ENCODE peak calls at places on chromosome 13, in ten cellular contexts. Z is mammary epithelial cell; R is uterus; Q is CD8-positive, alpha-beta memory T cell; Y is naive thymus-derived CD4-positive, alpha-beta T cell; I is body of pancreas; K is endothelial cell of umbilical vein; U is heart right ventricle; S is lower lobe of right lung; G is CD4-positive, alpha-beta memory T cell. H is an unnamed sample. For H3K4me1, the result is how much of the 10 kb centered on the place peaks cover.

GRCh38 chr13:77207943-77208342 is 119.0 kb downstream of the MYCBP2 start:
- DNase-seq in Z (peak), R (no peak), Q (no peak), Y (no peak), I (no peak), K (peak), U (no peak), S (no peak), G (no peak), H (no peak)

GRCh38 chr13:41802684-41803554 is 158.0 kb downstream of the VWA8 start:
- DNase-seq in Z (peak), R (no peak), Q (no peak), Y (no peak), I (no peak), K (no peak), U (no peak), S (no peak), G (no peak), H (no peak)

GRCh38 chr13:93721483-93721882 is 494.9 kb downstream of the GPC6 start:
- DNase-seq in Z (no peak), R (no peak), Q (no peak), Y (no peak), I (no peak), K (no peak), U (no peak), S (no peak), G (no peak), H (no peak)

GRCh38 chr13:108961542-108962125 is 332.2 kb downstream of the MYO16 start:
- DNase-seq in Z (peak), R (no peak), Q (no peak), Y (no peak), I (no peak), K (peak), U (no peak), S (no peak), G (peak), H (no peak)

GRCh38 chr13:24251525-24251924 is 57.9 kb upstream of the C1QTNF9 start:
- DNase-seq in Z (no peak), R (no peak), Q (peak), Y (peak), I (no peak), K (no peak), U (no peak), S (no peak), G (peak), H (no peak)

GRCh38 chr13:73998631-73999030 is 135.6 kb downstream of the KLF12 start:
- DNase-seq in Z (no peak), R (no peak), Q (no peak), Y (no peak), I (no peak), K (no peak), U (no peak), S (no peak), G (no peak), H (no peak)

GRCh38 chr13:40534456-40534855 is 132.0 kb downstream of the FOXO1 start:
- DNase-seq in Z (no peak), R (no peak), Q (no peak), Y (no peak), I (peak), K (no peak), U (no peak), S (no peak), G (no peak), H (no peak)

GRCh38 chr13:39035799-39036198 is 2.1 kb downstream of the PROSER1 start:
- DNase-seq in Z (no peak), R (no peak), Q (no peak), Y (no peak), I (no peak), K (peak), U (no peak), S (no peak), G (no peak), H (no peak)

GRCh38 chr13:49082653-49083536 is 107.2 kb downstream of the FNDC3A start:
- DNase-seq in Z (peak), R (no peak), Q (no peak), Y (no peak), I (no peak), K (no peak), U (no peak), S (no peak), G (no peak), H (no peak)

GRCh38 chr13:44854264-44855060 is 134.8 kb downstream of the NUFIP1 start:
- DNase-seq in Z (no peak), R (no peak), Q (no peak), Y (no peak), I (peak), K (no peak), U (peak), S (peak), G (no peak), H (peak)

GRCh38 chr13:42906257-42906656 is 85.8 kb downstream of the EPSTI1 start:
- DNase-seq in Z (no peak), R (no peak), Q (no peak), Y (no peak), I (no peak), K (no peak), U (no peak), S (no peak), G (no peak), H (no peak)

GRCh38 chr13:110262944-110263343 is 44.0 kb downstream of the COL4A1 start:
- DNase-seq in Z (no peak), R (no peak), Q (no peak), Y (no peak), I (no peak), K (no peak), U (peak), S (no peak), G (no peak), H (no peak)

GRCh38 chr13:110265341-110265681 is 41.6 kb downstream of the COL4A1 start:
- DNase-seq in Z (no peak), R (no peak), Q (no peak), Y (no peak), I (no peak), K (no peak), U (no peak), S (no peak), G (no peak), H (no peak)

GRCh38 chr13:110264685-110265275 is 42.2 kb downstream of the COL4A1 start:
- DNase-seq in Z (no peak), R (no peak), Q (no peak), Y (no peak), I (no peak), K (no peak), U (no peak), S (no peak), G (no peak), H (no peak)

GRCh38 chr13:110262494-110262893 is 44.5 kb downstream of the COL4A1 start:
- DNase-seq in Z (no peak), R (no peak), Q (no peak), Y (no peak), I (no peak), K (peak), U (no peak), S (no peak), G (no peak), H (no peak)

GRCh38 chr13:110263906-110264305 is 43.1 kb downstream of the COL4A1 start:
- DNase-seq in Z (no peak), R (peak), Q (no peak), Y (no peak), I (no peak), K (no peak), U (peak), S (no peak), G (no peak), H (peak)
- H3K4me1 ChIP-seq in Z (under half), R (under half), Q (under half), Y (under half), I (under half), K (half or more), U (half or more), S (half or more), G (under half), H (under half)

GRCh38 chr13:87169337-87169736 is 501.8 kb upstream of the SLITRK5 start:
- DNase-seq in Z (no peak), R (no peak), Q (no peak), Y (no peak), I (no peak), K (no peak), U (no peak), S (no peak), G (no peak), H (no peak)
- H3K4me3 ChIP-seq in Z (no peak), R (no peak), Q (no peak), Y (no peak), I (no peak), K (no peak), U (no peak), S (no peak), G (no peak), H (no peak)

GRCh38 chr13:110478405-110479214 is 82.9 kb downstream of the RAB20 start:
- DNase-seq in Z (no peak), R (no peak), Q (no peak), Y (no peak), I (no peak), K (no peak), U (no peak), S (no peak), G (no peak), H (no peak)
- H3K4me1 ChIP-seq in Z (under half), R (under half), Q (under half), Y (under half), I (under half), K (under half), U (under half), S (under half), G (under half), H (under half)

DNA sequence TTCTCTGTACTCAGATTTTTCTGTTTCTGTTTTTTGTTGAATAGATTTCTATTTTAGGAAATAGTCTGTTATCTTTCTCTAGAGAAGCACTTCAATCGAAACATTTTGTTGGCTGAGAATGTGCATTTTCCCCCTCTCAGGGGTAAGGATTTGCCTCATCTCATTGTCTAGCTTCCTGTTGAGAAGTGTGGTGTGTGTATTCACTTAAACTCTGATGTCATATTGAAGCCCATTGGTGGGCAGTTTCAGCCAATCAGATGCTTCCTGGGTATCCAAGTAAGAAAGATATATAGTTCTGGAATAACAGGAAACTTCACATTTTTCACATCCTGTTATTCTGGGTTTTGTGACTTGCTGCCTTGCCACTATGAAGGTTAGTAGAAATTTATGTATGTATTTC is 87.6 kb downstream of the ARHGEF7 start:
- DNase-seq in Z (no peak), R (no peak), Q (no peak), Y (no peak), I (no peak), K (peak), U (peak), S (no peak), G (peak), H (no peak)
- H3K4me3 ChIP-seq in Z (no peak), R (no peak), Q (no peak), Y (no peak), I (no peak), K (peak), U (no peak), S (peak), G (no peak), H (no peak)

DNA sequence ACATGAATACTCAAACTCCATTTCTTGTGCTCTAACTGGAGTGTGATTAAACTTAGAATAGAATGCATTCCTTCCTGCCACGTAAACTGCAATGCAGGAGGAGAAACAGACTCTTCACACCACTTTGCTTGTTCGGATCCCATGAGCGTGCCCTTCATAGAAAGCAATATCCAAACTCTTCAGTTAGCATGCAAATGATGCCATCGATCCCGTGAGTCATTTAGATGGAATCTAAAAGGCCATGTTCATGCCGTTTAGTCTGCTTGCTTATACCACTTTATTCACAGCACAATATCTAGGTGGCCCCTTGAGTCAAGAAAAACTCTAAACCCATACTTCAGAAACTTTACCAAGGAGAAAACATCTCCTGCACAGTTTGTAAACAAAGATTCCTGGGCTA is 225.8 kb downstream of the OXGR1 start:
- DNase-seq in Z (no peak), R (no peak), Q (no peak), Y (no peak), I (no peak), K (no peak), U (no peak), S (no peak), G (no peak), H (no peak)
- H3K4me1 ChIP-seq in Z (under half), R (under half), Q (under half), Y (under half), I (under half), K (under half), U (under half), S (under half), G (under half), H (under half)

GRCh38 chr13:21671793-21672680 is 1.2 kb downstream of the FGF9 start:
- DNase-seq in Z (no peak), R (no peak), Q (no peak), Y (no peak), I (no peak), K (no peak), U (no peak), S (no peak), G (no peak), H (no peak)
- H3K4me3 ChIP-seq in Z (no peak), R (peak), Q (peak), Y (peak), I (peak), K (no peak), U (peak), S (peak), G (peak), H (no peak)

DNA sequence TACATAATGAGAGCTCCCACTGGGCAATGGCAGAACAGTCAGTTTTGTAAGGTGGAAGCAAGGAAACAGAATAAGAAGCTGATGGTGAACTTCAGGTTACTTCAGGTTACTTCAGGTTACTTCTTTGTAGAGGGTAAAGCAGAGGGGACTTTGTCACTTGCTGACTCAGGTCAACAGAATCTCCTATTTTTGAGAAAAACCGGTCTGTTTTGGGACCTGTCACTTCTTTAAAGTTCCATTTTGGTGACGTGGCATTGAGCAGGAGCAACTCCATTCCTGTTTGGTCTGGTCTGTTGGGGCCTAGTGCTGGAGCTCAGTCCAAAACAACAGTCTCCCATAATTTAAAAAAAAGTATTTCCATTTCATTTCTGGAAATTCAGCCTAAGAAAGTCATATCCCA is 29.7 kb downstream of the ATP11A start:
- DNase-seq in Z (no peak), R (no peak), Q (no peak), Y (no peak), I (no peak), K (no peak), U (no peak), S (no peak), G (no peak), H (no peak)
- H3K4me1 ChIP-seq in Z (under half), R (under half), Q (under half), Y (under half), I (under half), K (under half), U (under half), S (under half), G (under half), H (under half)

GRCh38 chr13:113839536-113840204 is 24.2 kb downstream of the GAS6 start:
- DNase-seq in Z (no peak), R (no peak), Q (no peak), Y (no peak), I (peak), K (no peak), U (no peak), S (peak), G (no peak), H (peak)

GRCh38 chr13:113835461-113836274 is 28.2 kb downstream of the GAS6 start:
- DNase-seq in Z (no peak), R (no peak), Q (no peak), Y (no peak), I (no peak), K (no peak), U (no peak), S (peak), G (no peak), H (no peak)

GRCh38 chr13:113838711-113839201 is 25.1 kb downstream of the GAS6 start:
- DNase-seq in Z (no peak), R (no peak), Q (no peak), Y (no peak), I (no peak), K (no peak), U (no peak), S (peak), G (no peak), H (no peak)

GRCh38 chr13:113836917-113837553 is 26.8 kb downstream of the GAS6 start:
- DNase-seq in Z (peak), R (peak), Q (no peak), Y (no peak), I (peak), K (peak), U (peak), S (peak), G (no peak), H (peak)

GRCh38 chr13:113837554-113838355 is 26.1 kb downstream of the GAS6 start:
- DNase-seq in Z (peak), R (peak), Q (no peak), Y (no peak), I (peak), K (peak), U (peak), S (peak), G (no peak), H (peak)
- H3K4me3 ChIP-seq in Z (peak), R (peak), Q (no peak), Y (no peak), I (no peak), K (no peak), U (no peak), S (peak), G (no peak), H (no peak)

H was measured in mucosa of descending colon.